ENCODE peak calls at places on chromosomes 7 and 10, in nine cellular contexts. Q is non-pigmented ciliary epithelial cell; P is stimulated activated CD4-positive, alpha-beta T cell treated with anti-CD3 and anti-CD28 coated beads, Interleukin-1b, Interleukin-23, amount 100 ng/mL, for 24 hours; H is anterior cingulate cortex; G is T-cell; Y is left colon; A is CD8-positive, alpha-beta T cell; J is activated naive CD8-positive, alpha-beta T cell treated with anti-CD3 and anti-CD28 coated beads, Interleukin-2, amount 50 U/mL, for 24 hours; C is DMS153. E is an unnamed sample.

GRCh38 chr10:21393941-21394340 is 131.5 kb downstream of the SKIDA1 start:
- DNase-seq in Q (no peak), P (no peak), H (no peak), G (no peak), Y (no peak), A (no peak), J (no peak), C (no peak), E (no peak)

GRCh38 chr10:31317652-31318381 is 1.2 kb upstream of the ZEB1 start:
- DNase-seq in Q (no peak), P (peak), H (no peak), G (no peak), Y (peak), A (peak), J (peak), C (no peak), E (no peak)

GRCh38 chr7:36088966-36089365 is 64.1 kb upstream of the EEPD1 start:
- DNase-seq in Q (no peak), P (no peak), H (no peak), G (no peak), Y (no peak), A (no peak), J (no peak), C (no peak), E (no peak)

GRCh38 chr7:17781491-17782215 is 158.6 kb downstream of the SNX13 start:
- DNase-seq in Q (peak), P (no peak), H (no peak), G (no peak), Y (no peak), A (no peak), J (no peak), C (no peak), E (no peak)

GRCh38 chr7:142030294-142030693 is 34.6 kb downstream of the MGAM start:
- DNase-seq in Q (no peak), P (no peak), H (no peak), G (no peak), Y (no peak), A (no peak), J (no peak), C (no peak), E (no peak)

GRCh38 chr7:37818023-37818422 is 30.4 kb upstream of the NME8 start:
- DNase-seq in Q (no peak), P (no peak), H (no peak), G (no peak), Y (no peak), A (no peak), J (no peak), C (no peak), E (no peak)

GRCh38 chr10:3781458-3782098 is 3.4 kb downstream of the KLF6 start:
- DNase-seq in Q (no peak), P (no peak), H (no peak), G (no peak), Y (no peak), A (peak), J (peak), C (no peak), E (no peak)

GRCh38 chr10:59464483-59464882 is 102.1 kb upstream of the FAM13C start:
- DNase-seq in Q (no peak), P (no peak), H (no peak), G (no peak), Y (no peak), A (no peak), J (no peak), C (no peak), E (no peak)

GRCh38 chr7:132256721-132257212 is 319.5 kb downstream of the PLXNA4 start:
- DNase-seq in Q (no peak), P (no peak), H (no peak), G (no peak), Y (no peak), A (no peak), J (no peak), C (no peak), E (no peak)

GRCh38 chr10:107095125-107095524 is 69.4 kb downstream of the SORCS1 start:
- DNase-seq in Q (no peak), P (no peak), H (no peak), G (no peak), Y (no peak), A (no peak), J (no peak), C (no peak), E (no peak)

GRCh38 chr10:102504179-102504975 is 605 bp downstream of the SUFU start:
- DNase-seq in Q (no peak), P (peak), H (no peak), G (no peak), Y (peak), A (peak), J (peak), C (no peak), E (no peak)

GRCh38 chr7:113521468-113521867 is 397.3 kb downstream of the PPP1R3A start:
- DNase-seq in Q (peak), P (no peak), H (no peak), G (no peak), Y (no peak), A (no peak), J (no peak), C (no peak), E (no peak)

GRCh38 chr7:25149844-25150243 is 24.8 kb upstream of the CYCS start:
- DNase-seq in Q (no peak), P (no peak), H (no peak), G (no peak), Y (no peak), A (no peak), J (no peak), C (no peak), E (no peak)

GRCh38 chr10:17248964-17249363 is 20.9 kb downstream of the VIM start:
- DNase-seq in Q (no peak), P (no peak), H (no peak), G (no peak), Y (no peak), A (no peak), J (no peak), C (no peak), E (no peak)

GRCh38 chr7:158028971-158029370 is 558.7 kb downstream of the PTPRN2 start:
- DNase-seq in Q (no peak), P (no peak), H (no peak), G (no peak), Y (no peak), A (no peak), J (no peak), C (no peak), E (no peak)

GRCh38 chr10:112520864-112521263 is 73.8 kb downstream of the VTI1A start:
- DNase-seq in Q (no peak), P (no peak), H (no peak), G (no peak), Y (no peak), A (no peak), J (no peak), C (no peak), E (no peak)

GRCh38 chr7:1020849-1021251 is 23.5 kb upstream of the GPR146 start:
- DNase-seq in Q (no peak), P (no peak), H (no peak), G (no peak), Y (no peak), A (no peak), J (no peak), C (no peak), E (no peak)

GRCh38 chr10:12710594-12711343 is 290.7 kb downstream of the CCDC3 start:
- DNase-seq in Q (peak), P (peak), H (peak), G (peak), Y (peak), A (peak), J (peak), C (no peak), E (peak)

GRCh38 chr7:77565917-77566316 is 28.8 kb downstream of the PTPN12 start:
- DNase-seq in Q (no peak), P (no peak), H (no peak), G (no peak), Y (no peak), A (no peak), J (no peak), C (no peak), E (no peak)